ENCODE peak calls at places on chromosomes 6 and 20, in nine cellular contexts. P is fibroblast of pulmonary artery, E is astrocyte of the spinal cord, L is tibial artery, B is left ventricle myocardium inferior, H is AG04450, X is AG09309, G is psoas muscle, W is cardiac muscle cell. A is an unnamed sample.

GRCh38 chr6:154460306-154461071 is 50.0 kb downstream of the CNKSR3 start:
- DNase-seq in P (peak; percentile 62), E (peak; percentile 70), L (no peak), B (no peak), H (no peak), X (peak; percentile 64), G (no peak), W (no peak), A (no peak)

GRCh38 chr20:51600016-51600420 is 57.5 kb upstream of the NFATC2 start:
- DNase-seq in P (peak; percentile 7), E (no peak), L (no peak), B (no peak), H (no peak), X (no peak), G (no peak), W (peak; percentile 50), A (no peak)

GRCh38 chr6:35360349-35361138 is 18.2 kb downstream of the PPARD start:
- DNase-seq in P (peak; percentile 32), E (no peak), L (peak; percentile 33), B (peak; percentile 48), H (no peak), X (no peak), G (peak; percentile 62), W (no peak), A (peak; percentile 86)

GRCh38 chr6:37904590-37904989 is 85.1 kb downstream of the ZFAND3 start:
- DNase-seq in P (no peak), E (no peak), L (no peak), B (no peak), H (no peak), X (no peak), G (no peak), W (no peak), A (no peak)

GRCh38 chr6:137357948-137358266 is 136.3 kb downstream of the OLIG3 start:
- DNase-seq in P (no peak), E (no peak), L (no peak), B (no peak), H (no peak), X (no peak), G (no peak), W (no peak), A (no peak)

GRCh38 chr6:136324981-136325380 is 35.3 kb upstream of the BCLAF1 start:
- DNase-seq in P (no peak), E (no peak), L (no peak), B (no peak), H (no peak), X (no peak), G (no peak), W (peak; percentile 13), A (no peak)

GRCh38 chr6:110357696-110358535 is at the start of gene METTL24:
- DNase-seq in P (no peak), E (no peak), L (no peak), B (no peak), H (no peak), X (no peak), G (peak; percentile 16), W (peak; percentile 56), A (no peak)

GRCh38 chr6:109513571-109514071 is 30.6 kb upstream of the ZBTB24 start:
- DNase-seq in P (peak; percentile 93), E (peak; percentile 83), L (no peak), B (no peak), H (no peak), X (peak; percentile 41), G (no peak), W (no peak), A (no peak)

GRCh38 chr6:47593979-47594378 is 104.4 kb upstream of the ADGRF4 start:
- DNase-seq in P (no peak), E (no peak), L (no peak), B (no peak), H (no peak), X (no peak), G (no peak), W (no peak), A (no peak)

GRCh38 chr6:27668442-27669275 is 195.8 kb upstream of the ZNF184 start:
- DNase-seq in P (peak; percentile 60), E (peak; percentile 59), L (no peak), B (no peak), H (no peak), X (no peak), G (no peak), W (peak; percentile 50), A (no peak)

GRCh38 chr6:114167583-114168576 is 174.9 kb downstream of the HS3ST5 start:
- DNase-seq in P (no peak), E (no peak), L (no peak), B (no peak), H (no peak), X (no peak), G (no peak), W (peak; percentile 31), A (no peak)

GRCh38 chr6:109879521-109879920 is 98.6 kb upstream of the GPR6 start:
- DNase-seq in P (no peak), E (no peak), L (no peak), B (no peak), H (no peak), X (no peak), G (no peak), W (no peak), A (no peak)

GRCh38 chr6:33112148-33112547 is 36.4 kb downstream of the HLA-DPB1 start:
- DNase-seq in P (peak; percentile 58), E (peak; percentile 49), L (no peak), B (no peak), H (no peak), X (no peak), G (no peak), W (peak; percentile 77), A (no peak)

GRCh38 chr6:29739882-29740261 is 16.6 kb downstream of the HLA-F start:
- DNase-seq in P (no peak), E (no peak), L (no peak), B (no peak), H (no peak), X (no peak), G (no peak), W (no peak), A (no peak)

GRCh38 chr20:44650777-44651493 is 564 bp downstream of the ADA start:
- DNase-seq in P (no peak), E (no peak), L (no peak), B (peak; percentile 47), H (no peak), X (no peak), G (peak; percentile 42), W (no peak), A (no peak)

GRCh38 chr20:41734506-41734945 is 116.3 kb upstream of the CHD6 start:
- DNase-seq in P (peak; percentile 59), E (peak; percentile 12), L (peak; percentile 29), B (no peak), H (no peak), X (no peak), G (peak; percentile 21), W (peak; percentile 52), A (peak; percentile 14)

GRCh38 chr6:106870824-106871300 is 103.7 kb downstream of the CD24 start:
- DNase-seq in P (peak; percentile 47), E (no peak), L (no peak), B (no peak), H (no peak), X (no peak), G (no peak), W (no peak), A (no peak)

GRCh38 chr20:25574411-25574810 is 10.9 kb downstream of the NINL start:
- DNase-seq in P (peak; percentile 61), E (peak; percentile 41), L (no peak), B (no peak), H (no peak), X (no peak), G (no peak), W (no peak), A (no peak)

GRCh38 chr6:43086022-43086658 is 10.0 kb downstream of the PTK7 start:
- DNase-seq in P (no peak), E (no peak), L (no peak), B (no peak), H (no peak), X (no peak), G (no peak), W (no peak), A (no peak)
- H3K4me3 ChIP-seq in P (no peak overlapping the region), E (no peak overlapping the region), L (no peak overlapping the region), B (no peak overlapping the region), H (no peak overlapping the region), X (no peak overlapping the region), G (no peak overlapping the region), W (no peak overlapping the region), A (no peak overlapping the region)

GRCh38 chr20:63175031-63175895 is 40.7 kb downstream of the YTHDF1 start:
- DNase-seq in P (no peak), E (no peak), L (no peak), B (no peak), H (no peak), X (no peak), G (no peak), W (no peak), A (peak; percentile 70)

GRCh38 chr20:63177134-63177784 is 38.7 kb downstream of the YTHDF1 start:
- DNase-seq in P (no peak), E (no peak), L (no peak), B (no peak), H (no peak), X (no peak), G (no peak), W (no peak), A (peak; percentile 85)

GRCh38 chr20:63176035-63176434 is 39.9 kb downstream of the YTHDF1 start:
- DNase-seq in P (no peak), E (no peak), L (no peak), B (no peak), H (no peak), X (no peak), G (no peak), W (peak; percentile 66), A (peak; percentile 38)

GRCh38 chr20:63177785-63178444 is 38.0 kb downstream of the YTHDF1 start:
- DNase-seq in P (no peak), E (no peak), L (no peak), B (no peak), H (no peak), X (no peak), G (no peak), W (no peak), A (no peak)

GRCh38 chr20:63176448-63177133 is 39.3 kb downstream of the YTHDF1 start:
- DNase-seq in P (no peak), E (no peak), L (no peak), B (no peak), H (no peak), X (no peak), G (no peak), W (no peak), A (peak; percentile 76)
- H3K4me3 ChIP-seq in P (no peak overlapping the region), E (no peak overlapping the region), L (no peak overlapping the region), B (no peak overlapping the region), H (no peak overlapping the region), X (no peak overlapping the region), G (no peak overlapping the region), W (no peak overlapping the region), A (no peak overlapping the region)

GRCh38 chr20:57780906-57781305 is 71.1 kb upstream of the PMEPA1 start:
- DNase-seq in P (no peak), E (no peak), L (no peak), B (no peak), H (no peak), X (no peak), G (no peak), W (no peak), A (no peak)
- H3K4me3 ChIP-seq in P (no peak overlapping the region), E (no peak overlapping the region), L (no peak overlapping the region), B (no peak overlapping the region), H (no peak overlapping the region), X (no peak overlapping the region), G (no peak overlapping the region), W (no peak overlapping the region), A (no peak overlapping the region)

DNA sequence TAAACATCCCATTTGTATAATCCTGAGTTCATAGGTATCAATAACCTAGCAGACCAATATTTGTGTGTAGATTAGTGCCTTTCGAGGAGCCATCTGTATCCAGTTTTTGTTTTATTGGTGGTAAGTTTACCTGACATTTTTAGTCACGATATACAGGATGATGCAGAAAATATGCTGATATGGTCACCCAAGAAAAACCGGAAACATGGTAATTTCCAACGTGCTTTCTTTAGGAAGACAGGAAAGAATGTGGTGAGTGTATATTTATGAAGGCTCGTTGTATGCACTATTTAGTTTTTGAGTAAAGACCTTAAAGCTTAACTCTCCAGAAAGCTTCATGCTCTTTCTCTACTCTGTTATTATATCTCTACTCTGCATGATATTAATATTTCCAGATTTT is 180.2 kb upstream of the PHACTR1 start:
- DNase-seq in P (no peak), E (no peak), L (no peak), B (no peak), H (no peak), X (no peak), G (no peak), W (no peak), A (no peak)
- H3K4me3 ChIP-seq in P (no peak overlapping the region), E (no peak overlapping the region), L (no peak overlapping the region), B (no peak overlapping the region), H (no peak overlapping the region), X (no peak overlapping the region), G (no peak overlapping the region), W (no peak overlapping the region), A (no peak overlapping the region)

A was measured in upper lobe of left lung.